ENCODE peak calls at places on chromosomes 16 and 17, in seven cellular contexts. U is heart left ventricle, Q is LNCaP clone FGC, O is lower leg skin, P is fibroblast of the aortic adventitia, V is GM12865, C is esophagus muscularis mucosa. L is an unnamed sample.

GRCh38 chr17:63702223-63702577 is 2.3 kb upstream of the LIMD2 start:
- DNase-seq in U (no peak), O (no peak), V (peak), Q (no peak), P (no peak), C (no peak), L (no peak)

GRCh38 chr17:81189016-81189415 is 23.0 kb upstream of the AATK start:
- DNase-seq in C (no peak), U (no peak), V (no peak), Q (no peak), P (no peak), O (no peak), L (no peak)

GRCh38 chr16:86631441-86631840 is 53.1 kb downstream of the FOXL1 start:
- DNase-seq in V (no peak), O (no peak), Q (no peak), U (no peak), P (peak), C (no peak), L (no peak)

GRCh38 chr16:15775663-15776304 is 81.0 kb downstream of the MYH11 start:
- DNase-seq in Q (no peak), O (no peak), P (peak), C (no peak), V (no peak), U (no peak), L (peak)

GRCh38 chr16:23729503-23730424 is 16.7 kb upstream of the ERN2 start:
- DNase-seq in Q (no peak), C (no peak), V (no peak), U (no peak), P (peak), O (no peak), L (peak)

GRCh38 chr16:85370881-85371651 is 242.1 kb upstream of the GSE1 start:
- DNase-seq in P (peak), Q (no peak), O (peak), C (no peak), V (no peak), U (no peak), L (peak)

GRCh38 chr16:75379911-75380847 is 53.1 kb downstream of the CFDP1 start:
- DNase-seq in O (peak), C (no peak), Q (no peak), V (peak), U (no peak), P (no peak), L (no peak)

GRCh38 chr16:4511441-4512082 is 27.0 kb downstream of the CDIP1 start:
- DNase-seq in C (no peak), U (peak), Q (no peak), P (peak), O (no peak), V (peak), L (peak)

GRCh38 chr16:87541882-87542234 is 49.0 kb upstream of the ZCCHC14 start:
- DNase-seq in Q (no peak), P (peak), O (no peak), U (peak), C (no peak), V (no peak), L (no peak)

GRCh38 chr17:17767096-17767470 is 69.7 kb downstream of the SREBF1 start:
- DNase-seq in Q (no peak), V (no peak), C (no peak), P (no peak), U (no peak), O (no peak), L (peak)

DNA sequence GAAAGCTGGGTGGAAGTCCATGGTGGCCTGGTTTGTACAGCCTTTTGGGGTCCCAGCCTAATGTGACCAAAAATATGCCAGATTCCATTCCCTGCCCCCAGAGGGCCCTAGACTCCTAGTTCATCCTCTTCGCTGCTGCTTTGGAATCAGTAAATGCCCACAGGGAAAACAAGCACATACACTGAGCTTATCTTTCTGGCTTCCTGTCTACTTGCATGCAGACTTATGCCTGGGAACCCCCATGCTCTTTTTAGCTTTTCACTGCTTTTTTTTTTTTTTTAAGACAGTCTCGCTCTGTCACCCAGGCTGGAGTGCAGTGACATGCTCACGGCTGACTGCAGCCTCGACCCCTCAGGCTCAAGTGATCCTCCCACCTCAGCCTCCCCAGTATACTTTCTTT is 6.2 kb upstream of the CD300LG start:
- DNase-seq in O (no peak), V (peak), C (no peak), Q (no peak), P (peak), U (no peak), L (no peak)
- TF ChIP-seq CTCF in O (no peak), V (peak), C (no peak), Q (peak), P (no peak), U (peak), L (no peak)

DNA sequence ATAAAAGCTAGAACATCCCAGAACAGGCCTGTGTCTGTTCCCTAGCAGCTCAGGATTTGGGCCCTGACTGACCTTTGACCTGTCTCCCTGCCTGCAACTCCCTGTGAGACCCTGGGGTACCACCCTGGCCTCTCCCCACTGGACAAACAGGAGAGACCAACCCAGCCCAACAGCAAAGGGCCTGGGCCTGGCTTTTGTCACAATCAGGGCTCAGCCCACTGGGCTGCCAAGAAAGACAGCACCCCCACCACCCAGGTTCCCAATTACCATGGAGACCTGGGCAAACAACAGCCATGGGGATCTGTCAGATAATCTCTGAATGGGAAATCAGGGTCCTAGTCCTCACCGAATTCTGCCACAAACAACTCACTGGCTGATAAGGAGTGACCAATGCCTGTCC is 11.1 kb downstream of the PLLP start:
- DNase-seq in C (no peak), V (no peak), P (no peak), Q (no peak), U (no peak), O (no peak), L (no peak)
- H3K4me3 ChIP-seq in C (no peak), V (no peak), P (no peak), Q (no peak), U (no peak), O (no peak), L (no peak)

DNA sequence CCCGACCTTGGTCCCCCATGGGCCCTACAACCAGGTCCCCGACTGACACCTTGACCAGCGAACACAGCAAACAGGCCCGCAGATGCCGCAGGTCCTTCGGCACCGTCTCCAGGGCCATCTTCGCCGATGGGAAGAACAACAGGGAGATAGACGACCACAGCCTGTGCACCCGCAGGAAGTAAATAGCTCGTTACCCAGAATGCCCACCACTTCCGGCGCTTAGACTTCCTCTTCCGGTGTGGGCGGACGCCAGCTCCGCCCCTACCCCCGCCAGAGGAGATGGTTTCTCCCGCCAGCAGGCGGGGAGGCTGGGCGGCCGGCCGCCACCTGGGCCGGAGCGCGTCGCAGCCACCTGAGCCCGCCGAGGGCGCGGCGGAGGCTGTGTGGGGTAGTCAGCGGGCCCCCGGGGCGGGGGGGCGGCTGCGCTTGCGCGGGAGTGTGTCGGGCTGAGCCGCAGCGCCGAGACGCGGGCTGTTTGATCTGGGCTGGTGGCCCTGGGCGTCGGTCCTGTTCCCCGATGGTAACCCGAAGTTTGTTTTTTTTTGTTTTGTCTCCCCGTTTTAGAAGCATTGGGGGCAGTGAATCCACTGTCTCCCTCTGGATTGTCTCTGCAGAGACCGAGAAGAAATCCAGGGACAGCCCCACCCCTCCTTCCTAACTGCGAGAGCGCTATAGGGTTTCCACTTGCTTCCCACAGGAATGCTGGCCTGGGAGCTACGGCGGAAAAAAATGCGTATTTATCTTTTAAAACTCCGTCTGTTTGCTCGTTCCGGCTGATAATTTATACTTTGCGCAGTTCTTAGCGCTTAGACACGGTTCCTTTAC is at the start of gene SUPT4H1:
- DNase-seq in P (peak), V (peak), Q (peak), U (peak), O (peak), C (peak), L (peak)
- TF ChIP-seq CTCF in P (no peak), V (no peak), Q (no peak), U (peak), O (no peak), C (no peak), L (peak)

GRCh38 chr17:7478276-7479138 is 924 bp downstream of the ZBTB4 start:
- DNase-seq in V (peak), C (no peak), Q (no peak), O (no peak), P (peak), U (peak), L (peak)

GRCh38 chr17:7477392-7478275 is 1.8 kb downstream of the ZBTB4 start:
- DNase-seq in O (no peak), C (no peak), Q (no peak), V (no peak), P (peak), U (peak), L (peak)

GRCh38 chr17:7476474-7476873 is 3.0 kb downstream of the ZBTB4 start:
- DNase-seq in V (no peak), U (no peak), P (peak), Q (no peak), C (no peak), O (no peak), L (peak)

GRCh38 chr17:7475764-7476422 is 3.5 kb downstream of the ZBTB4 start:
- DNase-seq in P (peak), U (peak), V (no peak), Q (no peak), O (peak), C (peak), L (peak)

GRCh38 chr17:7476951-7477350 is 2.5 kb downstream of the ZBTB4 start:
- DNase-seq in P (no peak), C (no peak), O (no peak), U (no peak), Q (no peak), V (no peak), L (no peak)
- H3K4me3 ChIP-seq in P (peak), C (peak), O (no peak), U (no peak), Q (no peak), V (no peak), L (peak)

GRCh38 chr17:46060461-46060860 is 61.4 kb downstream of the STH start:
- DNase-seq in P (no peak), U (no peak), O (no peak), Q (no peak), V (no peak), C (no peak), L (no peak)

GRCh38 chr17:46059457-46059856 is 60.4 kb downstream of the STH start:
- DNase-seq in Q (no peak), O (no peak), U (no peak), P (no peak), V (no peak), C (no peak), L (no peak)

GRCh38 chr17:46064460-46064859 is 65.4 kb downstream of the STH start:
- DNase-seq in U (no peak), C (no peak), P (no peak), Q (no peak), O (no peak), V (no peak), L (no peak)

GRCh38 chr17:46063239-46063638 is 64.2 kb downstream of the STH start:
- DNase-seq in P (peak), O (peak), U (no peak), V (no peak), C (no peak), Q (no peak), L (peak)

DNA sequence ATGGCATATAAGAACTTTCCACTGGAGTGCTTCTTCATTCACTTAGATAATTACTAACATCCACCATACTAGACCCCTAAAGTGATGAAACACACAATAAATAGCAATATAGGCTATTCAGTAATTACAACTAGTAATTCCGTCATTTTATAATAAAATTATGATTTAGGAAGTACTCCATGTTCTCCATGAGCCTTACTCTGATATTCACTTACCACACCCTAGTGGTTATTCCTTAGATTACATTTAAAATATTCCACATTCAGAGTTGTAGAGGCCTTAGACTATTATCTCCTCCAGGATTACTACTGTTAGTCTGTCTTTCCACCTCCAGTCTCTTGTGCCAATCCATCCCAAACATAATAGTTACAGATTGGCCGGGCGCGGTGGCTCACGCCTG is 62.4 kb downstream of the STH start:
- DNase-seq in Q (no peak), U (no peak), P (peak), O (no peak), V (no peak), C (no peak), L (no peak)
- TF ChIP-seq CTCF in Q (no peak), U (peak), P (peak), O (no peak), V (peak), C (peak), L (peak)

DNA sequence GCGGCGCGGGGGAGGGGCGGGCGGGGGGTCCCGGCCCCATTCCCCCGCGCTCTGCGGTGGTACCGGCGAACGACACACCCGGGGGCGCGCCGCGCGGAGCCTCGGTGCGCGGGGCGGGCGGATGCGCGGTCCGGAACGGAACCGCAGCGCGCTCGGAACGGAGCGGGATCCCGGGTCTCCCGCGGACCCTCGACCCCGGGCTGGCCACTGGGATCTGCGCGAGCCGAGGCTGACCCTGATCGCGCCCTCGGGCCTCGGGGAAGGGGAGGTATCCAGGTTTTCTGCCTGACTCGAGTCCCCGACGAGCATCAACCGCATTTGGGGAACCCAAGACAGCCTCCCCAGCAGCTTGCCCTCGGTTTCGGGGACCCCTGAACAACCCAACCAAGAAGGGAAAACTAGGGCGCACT is 361 bp downstream of the BEAN1 start:
- DNase-seq in V (no peak), P (no peak), U (no peak), C (no peak), O (no peak), Q (no peak), L (no peak)
- H3K4me3 ChIP-seq in V (no peak), P (peak), U (peak), C (peak), O (peak), Q (peak), L (peak)

DNA sequence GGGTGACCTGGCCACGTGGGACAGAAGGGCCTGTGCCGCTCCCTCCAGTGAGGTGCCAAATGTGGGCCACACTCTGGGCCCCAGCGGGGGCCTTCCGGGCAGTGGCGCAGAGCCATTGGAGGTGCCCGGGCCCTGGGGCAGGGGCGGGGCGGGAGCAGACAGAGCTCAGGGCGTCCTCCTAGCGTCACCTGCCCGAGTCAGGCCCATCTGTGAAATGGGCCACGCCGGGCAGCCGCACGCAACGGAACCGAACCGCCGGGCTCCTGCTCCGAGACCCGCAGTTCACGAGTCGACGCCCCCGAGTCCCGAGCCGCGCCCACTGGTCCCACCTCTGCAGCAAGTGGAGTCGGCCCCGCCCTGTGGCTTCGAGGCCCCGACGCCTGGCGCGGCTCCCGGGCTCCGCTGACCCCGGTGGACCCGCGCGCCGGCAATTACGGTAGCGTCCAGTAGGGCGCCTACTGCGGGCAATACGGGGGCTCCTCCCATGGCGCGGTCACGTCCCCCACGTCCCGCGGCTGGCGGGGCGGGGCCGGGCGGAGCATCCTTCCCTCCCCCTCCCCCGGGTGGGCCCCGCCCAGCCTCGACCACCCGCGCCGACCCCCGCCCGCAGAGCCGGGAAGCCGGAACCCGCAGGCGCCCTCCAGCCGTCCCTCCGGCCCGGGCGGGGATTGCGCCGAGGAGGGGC is 1.9 kb downstream of the SLC16A3 start:
- DNase-seq in U (peak), V (peak), O (no peak), Q (no peak), C (peak), P (peak), L (peak)
- TF ChIP-seq CTCF in U (peak), V (peak), O (peak), Q (no peak), C (peak), P (peak), L (peak)

GRCh38 chr16:14307623-14308356 is 236.7 kb downstream of the MRTFB start:
- DNase-seq in U (peak), O (no peak), Q (no peak), V (no peak), P (peak), C (no peak), L (peak)

GRCh38 chr16:14308357-14308723 is 237.2 kb downstream of the MRTFB start:
- DNase-seq in V (peak), Q (no peak), U (no peak), O (no peak), P (no peak), C (no peak), L (no peak)

GRCh38 chr16:14306485-14307058 is 235.5 kb downstream of the MRTFB start:
- DNase-seq in C (no peak), O (no peak), V (no peak), U (no peak), P (no peak), Q (no peak), L (no peak)

GRCh38 chr16:14304891-14305459 is 233.9 kb downstream of the MRTFB start:
- DNase-seq in Q (no peak), P (no peak), V (no peak), O (no peak), C (no peak), U (no peak), L (no peak)

DNA sequence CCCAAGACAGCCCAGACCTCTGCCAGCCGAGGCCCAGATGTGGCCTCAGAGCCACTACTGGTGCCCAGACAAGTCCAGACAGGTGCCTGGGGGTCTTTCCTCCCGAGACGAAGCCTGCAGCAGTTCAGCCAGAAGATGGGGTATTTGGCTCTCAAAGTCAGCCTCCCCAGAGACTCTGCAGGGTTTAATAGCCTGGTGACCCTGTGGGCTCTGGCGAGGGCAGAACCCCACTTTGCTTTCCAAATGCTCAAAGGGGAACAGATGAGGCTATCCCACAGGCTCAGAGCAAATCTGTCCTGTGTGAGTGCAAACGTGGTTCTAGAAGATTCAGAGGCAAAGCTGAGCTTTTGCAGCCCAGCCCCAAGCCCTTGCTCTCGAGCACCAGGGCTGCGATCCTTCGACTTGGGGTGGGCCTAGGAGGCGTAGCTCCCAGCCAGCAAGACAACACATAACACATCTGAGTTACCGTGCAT is 236.0 kb downstream of the MRTFB start:
- DNase-seq in C (no peak), O (no peak), V (no peak), P (no peak), U (no peak), Q (no peak), L (no peak)
- H3K4me3 ChIP-seq in C (no peak), O (no peak), V (peak), P (no peak), U (no peak), Q (no peak), L (peak)

GRCh38 chr16:65540913-65541312 is 419.1 kb upstream of the CDH11 start:
- DNase-seq in Q (no peak), C (no peak), V (no peak), O (no peak), P (no peak), U (no peak), L (no peak)

GRCh38 chr16:65534121-65534528 is 412.3 kb upstream of the CDH11 start:
- DNase-seq in V (no peak), U (no peak), P (no peak), Q (no peak), C (peak), O (no peak), L (peak)

GRCh38 chr16:65543781-65544740 is 422.2 kb upstream of the CDH11 start:
- DNase-seq in P (no peak), O (no peak), U (no peak), V (no peak), Q (no peak), C (no peak), L (no peak)

GRCh38 chr16:65537336-65537735 is 415.5 kb upstream of the CDH11 start:
- DNase-seq in C (peak), O (no peak), P (no peak), Q (no peak), U (no peak), V (no peak), L (peak)

GRCh38 chr16:65538945-65539344 is 417.1 kb upstream of the CDH11 start:
- DNase-seq in O (no peak), U (no peak), Q (no peak), P (peak), C (no peak), V (no peak), L (peak)
- TF ChIP-seq CTCF in O (no peak), U (no peak), Q (no peak), P (no peak), C (no peak), V (no peak), L (no peak)

GRCh38 chr17:1228752-1229353 is 41.4 kb upstream of the BHLHA9 start:
- DNase-seq in V (peak), Q (no peak), P (no peak), U (no peak), O (no peak), C (no peak), L (no peak)
- H3K4me3 ChIP-seq in V (peak), Q (no peak), P (no peak), U (peak), O (peak), C (peak), L (no peak)

L was measured in AG10803.